ENCODE peak calls at places on chromosomes 3 and 15, in eight cellular contexts. I is small intestine; T is stimulated activated CD4-positive, alpha-beta T cell treated with anti-CD3 and anti-CD28 coated beads, Interleukin-2, amount 100 ng/mL, for 24 hours; W is stimulated activated CD8-positive, alpha-beta memory T cell treated with anti-CD3 and anti-CD28 coated beads, Interleukin-15, amount 100 ng/mL, for 24 hours; P is activated effector memory CD4-positive, alpha-beta T cell treated with anti-CD3 and anti-CD28 coated beads, Interleukin-2, amount 50 U/mL, for 16 hours; J is GM18507; F is iPS-NIHi11; C is activated naive CD4-positive, alpha-beta T cell treated with Interleukin-2 at 50 U/mL for 16 hours. D is an unnamed sample.

GRCh38 chr15:69587731-69588130 is 135.1 kb downstream of the RPLP1 start:
- DNase-seq in I (no peak), T (no peak), W (no peak), P (no peak), J (no peak), F (no peak), C (no peak), D (no peak)

GRCh38 chr3:22996926-22997600 is 206.1 kb upstream of the UBE2E2 start:
- DNase-seq in I (no peak), T (no peak), W (no peak), P (no peak), J (no peak), F (no peak), C (no peak), D (no peak)

GRCh38 chr3:14199641-14200040 is 21.0 kb downstream of the LSM3 start:
- DNase-seq in I (no peak), T (no peak), W (no peak), P (no peak), J (no peak), F (no peak), C (no peak), D (no peak)

GRCh38 chr15:40313531-40314398 is 6.0 kb upstream of the PLCB2 start:
- DNase-seq in I (peak; percentile 85), T (no peak), W (no peak), P (no peak), J (no peak), F (no peak), C (no peak), D (peak; percentile 87)

GRCh38 chr3:13071695-13072094 is 1.5 kb downstream of the IQSEC1 start:
- DNase-seq in I (no peak), T (no peak), W (no peak), P (no peak), J (no peak), F (no peak), C (no peak), D (no peak)

GRCh38 chr15:97890307-97890706 is 70.2 kb upstream of the ARRDC4 start:
- DNase-seq in I (no peak), T (no peak), W (no peak), P (no peak), J (no peak), F (no peak), C (no peak), D (no peak)

GRCh38 chr3:69925506-69925905 is 74.0 kb upstream of the SAMMSON start:
- DNase-seq in I (no peak), T (no peak), W (no peak), P (no peak), J (no peak), F (no peak), C (no peak), D (no peak)

GRCh38 chr3:188664795-188665194 is 507.0 kb upstream of the TPRG1 start:
- DNase-seq in I (peak; percentile 31), T (no peak), W (no peak), P (no peak), J (no peak), F (peak; percentile 46), C (no peak), D (no peak)

GRCh38 chr15:72130272-72130671 is 12.1 kb downstream of the SENP8 start:
- DNase-seq in I (no peak), T (no peak), W (no peak), P (no peak), J (no peak), F (no peak), C (no peak), D (no peak)

GRCh38 chr3:53798144-53798543 is 48.1 kb downstream of the CHDH start:
- DNase-seq in I (no peak), T (no peak), W (no peak), P (peak; percentile 37), J (no peak), F (no peak), C (no peak), D (no peak)

GRCh38 chr15:90000175-90000923 is 775 bp upstream of the ZNF710 start:
- DNase-seq in I (peak; percentile 55), T (peak; percentile 18), W (no peak), P (peak; percentile 66), J (no peak), F (peak; percentile 51), C (no peak), D (peak; percentile 49)

GRCh38 chr3:190621209-190621608 is 107.3 kb downstream of the IL1RAP start:
- DNase-seq in I (no peak), T (no peak), W (no peak), P (no peak), J (no peak), F (no peak), C (no peak), D (no peak)

GRCh38 chr3:195914648-195915473 is 6.5 kb upstream of the TNK2 start:
- DNase-seq in I (peak; percentile 92), T (peak; percentile 97), W (peak; percentile 94), P (peak; percentile 98), J (no peak), F (peak; percentile 94), C (peak; percentile 95), D (no peak)

GRCh38 chr15:92033319-92033718 is 179.8 kb downstream of the SLCO3A1 start:
- DNase-seq in I (no peak), T (no peak), W (no peak), P (no peak), J (no peak), F (no peak), C (no peak), D (no peak)

GRCh38 chr3:126451511-126451910 is 24.2 kb downstream of the ZXDC start:
- DNase-seq in I (no peak), T (no peak), W (no peak), P (no peak), J (no peak), F (no peak), C (no peak), D (no peak)

GRCh38 chr3:175041369-175041768 is 182.2 kb downstream of the NAALADL2 start:
- DNase-seq in I (no peak), T (no peak), W (no peak), P (no peak), J (no peak), F (no peak), C (no peak), D (no peak)

GRCh38 chr15:61755461-61755860 is 304.8 kb downstream of the VPS13C start:
- DNase-seq in I (no peak), T (no peak), W (no peak), P (no peak), J (no peak), F (no peak), C (no peak), D (no peak)

GRCh38 chr3:76497636-76498035 is 542.3 kb upstream of the ROBO2 start:
- DNase-seq in I (no peak), T (no peak), W (no peak), P (no peak), J (no peak), F (peak; percentile 56), C (no peak), D (no peak)

GRCh38 chr3:186239321-186239720 is 122.7 kb downstream of the DGKG start:
- DNase-seq in I (no peak), T (no peak), W (no peak), P (no peak), J (no peak), F (peak; percentile 71), C (no peak), D (no peak)

GRCh38 chr15:56215769-56216168 is 27.9 kb downstream of the RFX7 start:
- DNase-seq in I (peak; percentile 2), T (no peak), W (no peak), P (no peak), J (no peak), F (peak; percentile 14), C (no peak), D (peak; percentile 71)

GRCh38 chr3:185976977-185977678 is 39.3 kb upstream of the TRA2B start:
- DNase-seq in I (peak; percentile 68), T (peak; percentile 93), W (peak; percentile 79), P (peak; percentile 94), J (peak; percentile 48), F (peak; percentile 82), C (peak; percentile 86), D (peak; percentile 75)

GRCh38 chr3:147373301-147373700 is 33.0 kb downstream of the ZIC4 start:
- DNase-seq in I (no peak), T (no peak), W (no peak), P (no peak), J (no peak), F (no peak), C (no peak), D (no peak)

GRCh38 chr15:59157840-59158700 is 48.6 kb upstream of the LDHAL6B start:
- DNase-seq in I (no peak), T (no peak), W (no peak), P (no peak), J (no peak), F (no peak), C (no peak), D (no peak)

GRCh38 chr15:31934821-31935220 is 95.5 kb upstream of the CHRNA7 start:
- DNase-seq in I (no peak), T (no peak), W (no peak), P (no peak), J (no peak), F (no peak), C (no peak), D (no peak)

GRCh38 chr3:123448503-123449091 is at the start of gene ADCY5:
- DNase-seq in I (peak; percentile 20), T (peak; percentile 6), W (no peak), P (no peak), J (no peak), F (peak; percentile 57), C (no peak), D (no peak)

GRCh38 chr15:79101866-79102581 is 11.4 kb upstream of the RASGRF1 start:
- DNase-seq in I (no peak), T (no peak), W (no peak), P (no peak), J (no peak), F (no peak), C (no peak), D (no peak)

GRCh38 chr3:64685800-64686445 is 1.9 kb downstream of the ADAMTS9 start:
- DNase-seq in I (peak; percentile 88), T (no peak), W (no peak), P (no peak), J (no peak), F (peak; percentile 76), C (no peak), D (peak; percentile 46)

GRCh38 chr15:61057376-61057775 is 171.7 kb downstream of the RORA start:
- DNase-seq in I (no peak), T (no peak), W (no peak), P (no peak), J (no peak), F (no peak), C (no peak), D (no peak)

D was measured in NCI-H345.